ENCODE peak calls at places on chromosome 7, in ten cellular contexts. G is neural progenitor cell, B is mesothelial cell of epicardium, E is upper lobe of left lung, Y is AG04450, A is GM20000, J is GM10248, O is left ventricle myocardium inferior, Q is HFFc6, C is epithelial cell of esophagus. F is an unnamed sample.

GRCh38 chr7:21869785-21870402 is 75.8 kb downstream of the CDCA7L start:
- DNase-seq in B (no peak), G (peak), C (peak), O (no peak), Q (peak), E (no peak), Y (no peak), J (no peak), A (no peak), F (no peak)

GRCh38 chr7:17144313-17144712 is 154.1 kb upstream of the AHR start:
- DNase-seq in Y (no peak), J (no peak), B (no peak), O (no peak), Q (peak), C (peak), G (no peak), A (no peak), E (no peak), F (no peak)

GRCh38 chr7:82204694-82205093 is 238.9 kb downstream of the CACNA2D1 start:
- DNase-seq in B (no peak), J (no peak), G (no peak), C (peak), A (no peak), Q (peak), E (no peak), Y (peak), O (peak), F (no peak)

GRCh38 chr7:30931927-30932540 is 20.4 kb downstream of the AQP1 start:
- DNase-seq in G (no peak), O (no peak), J (no peak), C (no peak), B (no peak), A (no peak), Y (no peak), E (no peak), Q (no peak), F (no peak)

GRCh38 chr7:136998495-136998894 is 130.0 kb downstream of the CHRM2 start:
- DNase-seq in A (no peak), E (no peak), J (no peak), Y (peak), C (no peak), O (no peak), G (no peak), Q (peak), B (no peak), F (no peak)

GRCh38 chr7:19305698-19306097 is 160.5 kb upstream of the FERD3L start:
- DNase-seq in C (no peak), O (no peak), G (no peak), Y (no peak), A (no peak), Q (no peak), J (peak), E (no peak), B (no peak), F (no peak)

GRCh38 chr7:99433158-99433557 is 5.4 kb downstream of the PTCD1 start:
- DNase-seq in C (no peak), A (no peak), O (no peak), J (no peak), B (no peak), E (no peak), Y (no peak), G (no peak), Q (no peak), F (no peak)

GRCh38 chr7:117048854-117049321 is 95.6 kb downstream of the ST7 start:
- DNase-seq in E (no peak), O (no peak), C (no peak), Q (no peak), A (no peak), G (no peak), J (no peak), B (no peak), Y (no peak), F (no peak)

GRCh38 chr7:757741-758163 is 30.7 kb upstream of the PRKAR1B start:
- DNase-seq in J (no peak), A (no peak), B (no peak), G (no peak), Y (no peak), E (no peak), Q (no peak), O (no peak), C (no peak), F (no peak)

GRCh38 chr7:16528520-16528919 is 1.9 kb downstream of the LRRC72 start:
- DNase-seq in E (no peak), A (no peak), O (no peak), G (no peak), Q (no peak), Y (no peak), B (no peak), C (peak), J (no peak), F (no peak)

GRCh38 chr7:7996568-7996967 is 28.0 kb downstream of the GLCCI1 start:
- DNase-seq in O (no peak), E (no peak), G (no peak), A (no peak), Q (peak), Y (no peak), C (peak), J (no peak), B (no peak), F (no peak)

GRCh38 chr7:2841907-2842306 is 2.2 kb downstream of the GNA12 start:
- DNase-seq in E (no peak), C (no peak), J (no peak), Y (no peak), O (no peak), Q (no peak), B (no peak), G (no peak), A (no peak), F (no peak)

GRCh38 chr7:107712025-107712424 is 31.9 kb upstream of the CBLL1 start:
- DNase-seq in E (no peak), Y (no peak), C (no peak), B (no peak), A (no peak), Q (no peak), J (no peak), G (no peak), O (no peak), F (no peak)

GRCh38 chr7:133051066-133051465 is 30.8 kb downstream of the CHCHD3 start:
- DNase-seq in Y (peak), J (no peak), C (no peak), G (peak), O (no peak), A (peak), E (no peak), Q (no peak), B (no peak), F (no peak)

GRCh38 chr7:105934577-105935185 is 28.4 kb upstream of the CDHR3 start:
- DNase-seq in G (peak), C (no peak), J (no peak), Q (peak), Y (no peak), A (no peak), O (no peak), B (no peak), E (peak), F (no peak)

GRCh38 chr7:137958593-137959431 is 43.1 kb downstream of the CREB3L2 start:
- DNase-seq in E (peak), G (no peak), B (no peak), O (no peak), J (no peak), Q (no peak), Y (no peak), A (no peak), C (no peak), F (no peak)

GRCh38 chr7:3914385-3914784 is 613.3 kb downstream of the SDK1 start:
- DNase-seq in Q (no peak), B (no peak), A (no peak), J (no peak), Y (no peak), C (peak), E (no peak), O (no peak), G (no peak), F (no peak)

GRCh38 chr7:64775289-64775688 is 18.9 kb upstream of the ZNF138 start:
- DNase-seq in Y (no peak), J (no peak), C (peak), E (no peak), B (no peak), G (no peak), O (no peak), A (no peak), Q (no peak), F (no peak)

GRCh38 chr7:148711191-148712102 is 12.7 kb downstream of the CUL1 start:
- DNase-seq in C (no peak), A (no peak), G (no peak), J (no peak), O (no peak), Y (no peak), E (no peak), B (no peak), Q (no peak), F (no peak)

GRCh38 chr7:65927489-65928448 is 54.2 kb downstream of the GUSB start:
- DNase-seq in Q (no peak), C (no peak), J (no peak), O (no peak), E (no peak), B (no peak), Y (no peak), G (no peak), A (no peak), F (no peak)

GRCh38 chr7:101128040-101128834 is 1.3 kb downstream of the SERPINE1 start:
- DNase-seq in B (no peak), A (no peak), E (no peak), G (no peak), O (no peak), C (peak), Y (no peak), Q (peak), J (no peak), F (no peak)

GRCh38 chr7:2005746-2006145 is 227.0 kb downstream of the MAD1L1 start:
- DNase-seq in E (no peak), B (peak), Y (no peak), A (no peak), Q (no peak), J (no peak), C (no peak), O (no peak), G (no peak), F (peak)

GRCh38 chr7:104784678-104785077 is 229.3 kb upstream of the KMT2E start:
- DNase-seq in Y (no peak), O (no peak), J (no peak), E (no peak), B (no peak), A (no peak), Q (no peak), G (no peak), C (no peak), F (no peak)

GRCh38 chr7:105835441-105835840 is 41.0 kb downstream of the ATXN7L1 start:
- DNase-seq in Y (no peak), O (no peak), Q (no peak), B (no peak), A (no peak), G (no peak), J (no peak), C (no peak), E (no peak), F (no peak)

GRCh38 chr7:28168393-28169158 is 12.0 kb downstream of the JAZF1 start:
- DNase-seq in G (no peak), Y (no peak), B (no peak), O (no peak), E (no peak), J (no peak), C (no peak), A (no peak), Q (no peak), F (no peak)

GRCh38 chr7:4725014-4725951 is 43.2 kb downstream of the FOXK1 start:
- DNase-seq in B (no peak), E (peak), O (peak), J (peak), C (peak), Q (peak), A (peak), G (peak), Y (peak), F (no peak)

GRCh38 chr7:22992874-22993840 is 20.8 kb downstream of the HYCC1 start:
- DNase-seq in O (no peak), Q (no peak), Y (no peak), E (no peak), A (peak), B (no peak), G (no peak), J (no peak), C (no peak), F (no peak)

GRCh38 chr7:127189885-127190284 is 62.9 kb downstream of the GRM8 start:
- DNase-seq in B (no peak), Q (no peak), G (no peak), Y (no peak), A (no peak), J (no peak), C (no peak), O (no peak), E (no peak), F (no peak)

GRCh38 chr7:107998150-107998549 is 4.8 kb downstream of the LAMB1 start:
- DNase-seq in Y (no peak), Q (no peak), J (no peak), B (no peak), E (no peak), O (no peak), G (no peak), A (no peak), C (peak), F (no peak)

GRCh38 chr7:142534726-142535122 is 214.5 kb upstream of the PRSS1 start:
- DNase-seq in B (no peak), C (no peak), J (no peak), A (no peak), O (no peak), Y (no peak), Q (no peak), E (no peak), G (no peak), F (no peak)

GRCh38 chr7:142533920-142534319 is 215.4 kb upstream of the PRSS1 start:
- DNase-seq in G (no peak), Y (no peak), B (no peak), Q (no peak), O (no peak), E (no peak), C (no peak), A (no peak), J (no peak), F (no peak)

GRCh38 chr7:142523821-142524460 is 225.3 kb upstream of the PRSS1 start:
- DNase-seq in G (no peak), B (no peak), Y (no peak), C (no peak), E (no peak), A (no peak), O (no peak), Q (no peak), J (no peak), F (no peak)

GRCh38 chr7:142528608-142529408 is 220.5 kb upstream of the PRSS1 start:
- DNase-seq in Y (no peak), O (no peak), G (no peak), B (no peak), A (no peak), Q (no peak), E (no peak), C (no peak), J (no peak), F (no peak)
- TF ChIP-seq CTCF in Y (no peak), O (no peak), G (no peak), B (no peak), A (no peak), Q (no peak), E (no peak), C (no peak), J (no peak), F (no peak)

GRCh38 chr7:151425670-151426075 is 14.3 kb downstream of the CRYGN start:
- DNase-seq in A (no peak), B (no peak), E (no peak), Q (peak), G (peak), J (no peak), Y (peak), O (no peak), C (peak), F (no peak)

GRCh38 chr7:151427705-151428392 is 12.1 kb downstream of the CRYGN start:
- DNase-seq in Q (no peak), A (no peak), E (no peak), G (no peak), J (no peak), C (no peak), O (no peak), Y (no peak), B (no peak), F (no peak)

GRCh38 chr7:151426486-151426905 is 13.4 kb downstream of the CRYGN start:
- DNase-seq in B (no peak), Q (peak), E (peak), A (no peak), G (no peak), J (no peak), C (peak), Y (peak), O (peak), F (no peak)

GRCh38 chr7:151428393-151429231 is 11.3 kb downstream of the CRYGN start:
- DNase-seq in E (no peak), C (no peak), G (peak), B (no peak), O (no peak), J (no peak), A (no peak), Y (no peak), Q (peak), F (no peak)

GRCh38 chr7:151426906-151427704 is 12.8 kb downstream of the CRYGN start:
- DNase-seq in Y (no peak), A (no peak), G (no peak), E (no peak), Q (no peak), O (no peak), C (no peak), B (no peak), J (no peak), F (no peak)
- TF ChIP-seq CTCF in Y (no peak), A (no peak), G (no peak), E (no peak), Q (no peak), O (no peak), C (no peak), B (no peak), J (no peak), F (no peak)

GRCh38 chr7:77542895-77543294 is 5.8 kb downstream of the PTPN12 start:
- DNase-seq in A (no peak), O (no peak), Y (no peak), C (peak), E (no peak), Q (no peak), G (no peak), B (no peak), J (no peak), F (no peak)

GRCh38 chr7:77542399-77542798 is 5.3 kb downstream of the PTPN12 start:
- DNase-seq in B (no peak), J (no peak), O (no peak), C (peak), Q (peak), Y (no peak), G (no peak), A (no peak), E (no peak), F (no peak)

GRCh38 chr7:77538186-77538907 is 1.3 kb downstream of the PTPN12 start:
- DNase-seq in A (peak), Q (peak), B (no peak), C (peak), G (peak), E (peak), O (peak), J (peak), Y (peak), F (no peak)

GRCh38 chr7:77538908-77539212 is 1.8 kb downstream of the PTPN12 start:
- DNase-seq in A (no peak), G (no peak), C (no peak), J (no peak), B (no peak), E (no peak), O (no peak), Y (no peak), Q (no peak), F (no peak)

DNA sequence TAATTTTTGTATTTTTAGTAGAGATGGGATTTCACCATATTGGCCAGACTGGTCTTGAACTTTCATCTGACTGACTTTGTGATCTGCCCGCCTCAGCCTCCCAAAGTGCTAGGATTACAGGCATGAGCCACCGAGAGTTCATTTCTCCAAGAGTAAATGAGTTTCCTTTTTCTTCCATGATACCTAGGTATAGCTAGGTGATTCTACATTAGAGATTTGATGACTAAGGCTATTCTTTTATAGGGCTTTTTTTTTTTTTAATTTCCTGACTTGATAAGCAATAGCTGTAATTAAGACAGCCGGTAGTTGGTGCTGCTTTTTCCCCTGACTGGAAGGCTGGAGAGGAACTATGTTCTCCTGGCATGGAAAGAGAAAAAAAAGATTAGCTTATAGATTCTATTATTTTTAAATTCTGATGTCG is 3.3 kb downstream of the PTPN12 start:
- DNase-seq in Y (no peak), C (no peak), Q (no peak), B (no peak), E (no peak), A (no peak), J (no peak), O (no peak), G (no peak), F (no peak)
- TF ChIP-seq CTCF in Y (no peak), C (no peak), Q (no peak), B (no peak), E (no peak), A (no peak), J (no peak), O (no peak), G (no peak), F (no peak)

DNA sequence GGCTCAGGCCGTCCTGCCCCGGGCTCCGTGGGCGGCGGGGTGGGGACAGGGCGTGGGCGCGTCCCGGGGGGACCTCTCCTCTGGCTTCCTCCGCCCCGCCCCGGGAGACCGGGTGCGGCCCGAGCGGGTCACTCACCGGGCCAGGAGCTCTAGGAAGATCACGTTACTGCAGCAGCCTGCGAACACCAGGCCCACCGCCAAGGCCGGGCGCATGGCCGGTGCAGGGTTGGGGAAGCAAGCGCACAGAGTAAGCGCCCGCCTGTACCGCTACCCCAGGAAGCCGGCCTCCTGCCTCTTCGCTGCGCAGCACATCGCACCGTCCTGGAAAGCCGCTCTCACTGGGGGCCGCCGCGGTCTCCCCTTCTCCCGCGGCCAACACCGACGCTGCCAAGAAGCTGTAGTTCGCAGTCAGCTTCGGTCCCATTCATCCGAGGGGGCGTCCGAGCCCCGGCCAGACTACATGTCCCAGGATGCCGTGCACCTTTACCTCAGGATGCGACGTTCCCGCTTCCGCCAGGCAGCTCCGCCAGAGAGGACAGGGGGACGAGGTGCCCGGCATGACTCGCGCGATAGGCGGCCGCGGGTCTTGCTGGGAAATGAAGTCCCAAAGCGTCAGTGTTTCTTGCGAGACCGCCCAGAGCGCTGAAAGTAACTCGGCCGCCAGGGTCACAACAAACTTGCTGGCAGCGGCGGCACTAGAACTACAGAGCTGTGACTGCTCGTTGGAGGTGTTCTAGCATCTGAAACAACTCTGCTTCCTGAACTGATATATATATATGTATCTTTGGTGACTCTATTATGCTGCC is at the start of gene SLC35B4:
- DNase-seq in E (peak), G (peak), O (peak), Y (peak), C (peak), A (peak), B (peak), Q (peak), J (peak), F (peak)
- TF ChIP-seq CTCF in E (peak), G (peak), O (peak), Y (peak), C (peak), A (no peak), B (no peak), Q (peak), J (no peak), F (no peak)

GRCh38 chr7:151232272-151233110 is at the start of gene CHPF2:
- DNase-seq in O (peak), E (peak), Q (peak), B (peak), G (peak), Y (peak), A (peak), C (peak), J (peak), F (peak)
- TF ChIP-seq CTCF in O (no peak), E (no peak), Q (no peak), B (no peak), G (no peak), Y (no peak), A (no peak), C (no peak), J (no peak), F (no peak)

GRCh38 chr7:156985101-156985967 is 25.1 kb downstream of the MNX1 start:
- DNase-seq in B (no peak), E (no peak), J (no peak), C (no peak), Q (no peak), G (no peak), A (no peak), Y (no peak), O (no peak), F (no peak)
- TF ChIP-seq CTCF in B (no peak), E (no peak), J (no peak), C (no peak), Q (peak), G (no peak), A (no peak), Y (no peak), O (no peak), F (no peak)

GRCh38 chr7:98267305-98267704 is 14.2 kb upstream of the BRI3 start:
- DNase-seq in C (no peak), Y (no peak), A (no peak), O (no peak), E (no peak), J (no peak), B (no peak), Q (no peak), G (no peak), F (no peak)
- TF ChIP-seq CTCF in C (no peak), Y (no peak), A (no peak), O (no peak), E (no peak), J (no peak), B (no peak), Q (no peak), G (no peak), F (no peak)